ENCODE peak calls at places on chromosomes 4 and X, in four cellular contexts. Q, T, Z and K are unnamed samples. For H3K4me1, the result is how much of the 10 kb centered on the place peaks cover.

GRCh38 chr4:76210502-76210901 is 3.1 kb downstream of the SCARB2 start:
- DNase-seq in Q (no peak), T (no peak), Z (no peak), K (no peak)

GRCh38 chr4:185513489-185514181 is 21.7 kb downstream of the PDLIM3 start:
- DNase-seq in Q (peak), T (no peak), Z (no peak), K (peak)

GRCh38 chr4:83067058-83067639 is 32.2 kb downstream of the COPS4 start:
- DNase-seq in Q (no peak), T (no peak), Z (no peak), K (no peak)

GRCh38 chr4:13523105-13523477 is 21.2 kb downstream of the NKX3-2 start:
- DNase-seq in Q (no peak), T (no peak), Z (no peak), K (no peak)

GRCh38 chrX:18422325-18422724 is 3.1 kb upstream of the CDKL5 start:
- DNase-seq in Q (no peak), T (no peak), Z (no peak), K (no peak)

GRCh38 chr4:57127361-57127760 is 17.2 kb upstream of the IGFBP7 start:
- DNase-seq in Q (no peak), T (no peak), Z (no peak), K (no peak)

GRCh38 chr4:54255881-54256280 is 26.8 kb downstream of the PDGFRA start:
- DNase-seq in Q (no peak), T (no peak), Z (no peak), K (no peak)

GRCh38 chrX:72114306-72114705 is 17.4 kb downstream of the RTL5 start:
- DNase-seq in Q (no peak), T (no peak), Z (no peak), K (no peak)

GRCh38 chr4:6925357-6925836 is 15.8 kb downstream of the TBC1D14 start:
- DNase-seq in Q (no peak), T (no peak), Z (no peak), K (no peak)

GRCh38 chr4:27248829-27249228 is 388.2 kb downstream of the STIM2 start:
- DNase-seq in Q (no peak), T (no peak), Z (no peak), K (no peak)

GRCh38 chr4:24810016-24810415 is 14.6 kb downstream of the SOD3 start:
- DNase-seq in Q (no peak), T (no peak), Z (no peak), K (no peak)

GRCh38 chrX:9707306-9708015 is 58.2 kb downstream of the GPR143 start:
- DNase-seq in Q (no peak), T (no peak), Z (no peak), K (no peak)

GRCh38 chr4:113398441-113399143 is 349.1 kb downstream of the ANK2 start:
- DNase-seq in Q (no peak), T (no peak), Z (no peak), K (no peak)

GRCh38 chr4:87076690-87077358 is 142.0 kb downstream of the AFF1 start:
- DNase-seq in Q (no peak), T (no peak), Z (no peak), K (no peak)
- H3K4me1 ChIP-seq in Q (under half), T (half or more), Z (under half), K (half or more)

DNA sequence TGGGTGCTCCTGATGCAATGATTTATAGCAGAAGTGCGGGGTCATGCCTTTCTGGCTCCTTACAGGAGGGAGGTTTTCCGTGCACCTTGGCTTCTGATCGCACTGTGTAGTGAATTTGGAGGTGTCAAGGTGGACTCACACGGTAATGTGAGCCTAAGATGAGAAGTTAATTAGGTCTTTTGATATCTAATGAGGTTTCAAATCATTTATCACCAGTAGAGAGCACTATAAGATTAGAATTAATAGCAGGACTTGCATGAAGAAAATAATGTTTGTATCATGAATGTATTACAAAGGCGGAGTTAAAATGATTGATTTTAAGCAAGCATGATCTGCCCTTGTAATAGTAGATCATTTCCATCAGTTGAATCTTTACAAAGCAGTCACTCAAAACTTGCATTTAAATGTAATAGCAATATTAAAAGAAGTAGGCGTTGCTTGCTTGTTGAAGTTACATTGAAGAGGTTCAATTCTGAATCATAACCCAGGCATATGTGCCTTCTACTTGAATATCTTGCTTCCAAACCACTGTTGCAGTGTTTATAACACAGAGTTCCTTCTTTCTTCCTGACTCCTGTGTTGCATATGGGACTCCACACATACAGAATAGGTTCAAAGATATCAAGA is 152.1 kb downstream of the FMR1NB start:
- DNase-seq in Q (no peak), T (no peak), Z (no peak), K (no peak)
- TF ChIP-seq CTCF in Q (peak), T (no peak), Z (no peak), K (no peak)

DNA sequence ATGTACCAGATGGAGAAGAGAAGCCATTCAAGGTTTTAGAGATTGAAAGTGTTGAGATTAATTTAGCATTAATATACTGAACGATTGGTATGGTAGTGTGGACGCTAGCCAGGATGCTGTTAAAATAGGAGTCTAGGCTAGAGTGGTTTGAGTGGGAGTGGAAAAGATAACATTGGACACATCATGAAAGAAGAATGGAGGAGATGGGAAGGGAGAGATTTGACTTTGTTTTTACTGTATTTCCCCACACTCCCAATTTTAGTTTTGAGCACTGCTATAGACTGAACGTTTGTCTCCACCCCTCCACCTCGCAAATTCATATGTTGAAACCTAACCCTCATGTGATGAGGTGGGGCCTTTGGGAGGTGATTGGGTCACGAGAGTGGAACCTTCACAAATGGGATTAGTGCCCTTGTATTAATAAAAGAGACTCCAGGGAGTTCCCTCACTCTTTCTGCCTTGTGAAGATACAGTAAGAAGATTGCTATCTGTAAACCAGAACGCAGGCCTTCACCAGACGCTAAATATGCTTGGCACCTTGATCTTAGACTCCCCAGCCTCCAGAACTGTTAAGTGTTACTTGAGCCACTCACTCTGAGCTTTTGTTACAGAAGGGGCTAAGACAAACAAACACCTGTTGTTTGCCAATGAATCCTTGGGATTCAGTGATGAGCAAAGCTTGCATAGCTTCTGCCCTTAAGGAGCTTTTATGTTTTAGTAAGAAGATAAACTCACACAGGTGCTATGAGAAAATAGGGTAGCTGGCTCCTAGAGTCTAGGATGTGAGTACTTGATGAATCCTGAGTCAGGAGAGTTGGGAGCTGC is 25.8 kb downstream of the USP9X start:
- DNase-seq in Q (no peak), T (no peak), Z (no peak), K (no peak)
- H3K4me1 ChIP-seq in Q (under half), T (under half), Z (under half), K (under half)

GRCh38 chr4:37882665-37883296 is 8.1 kb upstream of the TBC1D1 start:
- DNase-seq in Q (no peak), T (peak), Z (no peak), K (no peak)
- TF ChIP-seq CTCF in Q (no peak), T (no peak), Z (no peak), K (no peak)

GRCh38 chr4:8203817-8204216 is 4.7 kb downstream of the SH3TC1 start:
- DNase-seq in Q (no peak), T (no peak), Z (no peak), K (no peak)

GRCh38 chr4:8204576-8205227 is 5.6 kb downstream of the SH3TC1 start:
- DNase-seq in Q (no peak), T (no peak), Z (no peak), K (no peak)

GRCh38 chr4:8202108-8202507 is 3.0 kb downstream of the SH3TC1 start:
- DNase-seq in Q (no peak), T (no peak), Z (no peak), K (no peak)

GRCh38 chr4:8201341-8201781 is 2.3 kb downstream of the SH3TC1 start:
- DNase-seq in Q (no peak), T (no peak), Z (no peak), K (no peak)

GRCh38 chr4:8202526-8203375 is 3.7 kb downstream of the SH3TC1 start:
- DNase-seq in Q (no peak), T (no peak), Z (no peak), K (no peak)
- H3K4me1 ChIP-seq in Q (under half), T (under half), Z (under half), K (under half)

GRCh38 chr4:175125410-175126068 is 207.4 kb downstream of the ADAM29 start:
- DNase-seq in Q (no peak), T (no peak), Z (no peak), K (no peak)
- TF ChIP-seq CTCF in Q (no peak), T (no peak), Z (no peak), K (no peak)

GRCh38 chr4:89290727-89291126 is 16.9 kb downstream of the GPRIN3 start:
- DNase-seq in Q (peak), T (no peak), Z (no peak), K (no peak)

GRCh38 chr4:89295415-89295927 is 12.1 kb downstream of the GPRIN3 start:
- DNase-seq in Q (no peak), T (no peak), Z (no peak), K (no peak)

GRCh38 chr4:89296399-89296798 is 11.2 kb downstream of the GPRIN3 start:
- DNase-seq in Q (no peak), T (no peak), Z (no peak), K (no peak)

GRCh38 chr4:89294583-89295244 is 12.9 kb downstream of the GPRIN3 start:
- DNase-seq in Q (no peak), T (no peak), Z (no peak), K (no peak)

GRCh38 chr4:89293299-89293698 is 14.3 kb downstream of the GPRIN3 start:
- DNase-seq in Q (no peak), T (no peak), Z (no peak), K (no peak)
- H3K4me1 ChIP-seq in Q (under half), T (under half), Z (under half), K (under half)

DNA sequence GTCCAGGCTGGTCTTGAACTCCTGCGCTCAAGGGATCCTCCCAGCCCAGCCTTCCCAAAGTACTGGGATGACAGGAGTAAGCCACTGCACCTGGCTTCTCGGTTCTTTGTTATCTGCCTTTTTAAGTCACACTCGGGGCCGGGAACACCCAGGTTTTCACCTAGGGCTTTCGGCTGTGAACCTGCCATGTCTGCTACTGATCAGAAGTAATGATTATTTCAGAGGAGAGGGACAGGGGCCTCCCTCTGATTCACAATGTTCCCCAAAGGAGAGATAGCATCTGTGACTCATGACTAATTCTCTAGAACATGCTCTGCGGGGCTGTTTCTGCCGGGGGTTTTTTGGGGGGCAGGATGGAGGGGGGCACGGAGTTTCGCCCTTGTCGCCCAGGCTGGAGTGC is 26.9 kb downstream of the CRLF2 start:
- DNase-seq in Q (no peak), T (no peak), Z (no peak), K (no peak)
- TF ChIP-seq CTCF in Q (no peak), T (no peak), Z (no peak), K (no peak)

DNA sequence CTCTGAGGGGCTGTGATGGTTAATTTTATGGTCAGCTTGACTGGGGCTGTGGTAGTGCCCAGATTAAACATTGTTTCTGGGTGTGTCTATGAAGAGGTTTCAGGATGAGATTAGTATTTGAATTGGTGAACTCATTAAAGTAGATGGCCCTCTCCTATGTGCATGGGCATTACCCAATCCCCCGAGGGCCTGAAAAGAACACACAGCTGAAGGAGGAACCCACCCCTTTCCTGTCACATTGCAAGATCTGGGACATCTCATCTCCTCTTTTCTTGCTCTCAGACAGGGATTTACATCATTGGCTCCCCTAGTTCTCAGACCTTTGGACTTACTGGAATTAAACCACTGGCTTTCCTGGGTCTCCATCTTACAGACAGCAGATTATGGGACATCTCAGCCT is 29.4 kb upstream of the NDP start:
- DNase-seq in Q (no peak), T (no peak), Z (no peak), K (no peak)
- H3K4me1 ChIP-seq in Q (under half), T (under half), Z (under half), K (under half)

GRCh38 chr4:2354127-2354526 is 64.3 kb downstream of the ZFYVE28 start:
- DNase-seq in Q (no peak), T (peak), Z (no peak), K (no peak)
- TF ChIP-seq CTCF in Q (peak), T (no peak), Z (no peak), K (no peak)